ENCODE peak calls at places on chromosomes 7 and 10, in four cellular contexts. One of them, this sample, is unnamed.

GRCh38 chr7:55140221-55140980 is 121.6 kb downstream of the EGFR start:
- DNase-seq in RWPE1: peak
- DNase-seq in lower lobe of right lung: no peak
- DNase-seq in stomach: no peak
- DNase-seq in this sample: no peak

GRCh38 chr7:101823596-101823995 is 6.2 kb downstream of the CUX1 start:
- DNase-seq in lower lobe of right lung: no peak
- DNase-seq in stomach: no peak
- DNase-seq in RWPE1: no peak
- DNase-seq in this sample: no peak

GRCh38 chr7:127979728-127980126 is 51.5 kb downstream of the LRRC4 start:
- DNase-seq in stomach: no peak
- DNase-seq in lower lobe of right lung: no peak
- DNase-seq in RWPE1: no peak
- DNase-seq in this sample: no peak

GRCh38 chr7:113060100-113060499 is 26.5 kb downstream of the GPR85 start:
- DNase-seq in lower lobe of right lung: no peak
- DNase-seq in stomach: no peak
- DNase-seq in RWPE1: no peak
- DNase-seq in this sample: no peak

GRCh38 chr7:80707318-80707717 is 68.9 kb downstream of the CD36 start:
- DNase-seq in RWPE1: no peak
- DNase-seq in stomach: no peak
- DNase-seq in lower lobe of right lung: no peak
- DNase-seq in this sample: no peak

GRCh38 chr7:112414855-112415490 is 35.3 kb upstream of the IFRD1 start:
- DNase-seq in stomach: no peak
- DNase-seq in lower lobe of right lung: no peak
- DNase-seq in RWPE1: peak
- DNase-seq in this sample: no peak

GRCh38 chr7:149879801-149880738 is 6.3 kb downstream of the ATP6V0E2 start:
- DNase-seq in RWPE1: no peak
- DNase-seq in stomach: no peak
- DNase-seq in lower lobe of right lung: no peak
- DNase-seq in this sample: no peak

GRCh38 chr10:48748573-48748972 is 63.9 kb downstream of the WDFY4 start:
- DNase-seq in stomach: no peak
- DNase-seq in lower lobe of right lung: peak
- DNase-seq in RWPE1: no peak
- DNase-seq in this sample: no peak

GRCh38 chr10:43921478-43921877 is 272.8 kb upstream of the ZNF32 start:
- DNase-seq in lower lobe of right lung: no peak
- DNase-seq in stomach: no peak
- DNase-seq in RWPE1: no peak
- DNase-seq in this sample: no peak

GRCh38 chr7:113085781-113086390 is 741 bp downstream of the GPR85 start:
- DNase-seq in RWPE1: no peak
- DNase-seq in lower lobe of right lung: no peak
- DNase-seq in stomach: no peak
- DNase-seq in this sample: no peak

GRCh38 chr10:70602665-70603438 is at the start of gene PRF1:
- DNase-seq in stomach: peak
- DNase-seq in lower lobe of right lung: peak
- DNase-seq in RWPE1: no peak
- DNase-seq in this sample: peak

GRCh38 chr10:5014936-5015335 is 11.3 kb upstream of the AKR1C2 start:
- DNase-seq in lower lobe of right lung: no peak
- DNase-seq in stomach: no peak
- DNase-seq in RWPE1: no peak
- DNase-seq in this sample: no peak

DNA sequence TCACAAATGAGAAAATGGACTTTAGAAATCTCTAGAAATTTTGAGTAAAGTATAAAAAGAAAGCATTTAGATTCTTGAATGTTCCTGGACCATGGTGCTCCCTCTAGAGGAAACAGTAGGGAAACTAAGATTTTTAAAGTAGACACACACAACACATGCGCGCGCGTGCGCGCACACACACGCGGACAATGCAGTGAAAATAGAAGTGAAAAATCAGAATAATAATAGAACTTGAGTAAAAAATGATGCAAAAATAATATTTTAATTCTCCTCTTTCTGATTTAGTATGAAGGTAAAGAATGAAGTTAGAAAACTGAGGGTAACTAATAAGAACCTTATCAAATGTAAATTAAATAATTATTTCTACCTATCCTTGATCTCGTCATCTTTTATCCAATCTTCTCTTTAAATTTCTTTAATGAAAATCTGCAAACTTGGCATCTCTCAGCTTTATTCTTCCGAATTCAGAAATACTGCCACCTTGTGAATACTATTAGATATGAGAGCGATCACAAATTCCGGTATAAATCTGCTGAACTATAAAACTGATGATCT is 117.0 kb upstream of the AMPH start:
- DNase-seq in lower lobe of right lung: no peak
- DNase-seq in RWPE1: no peak
- DNase-seq in stomach: no peak
- DNase-seq in this sample: no peak
- TF ChIP-seq CTCF in lower lobe of right lung: no peak
- TF ChIP-seq CTCF in RWPE1: peak
- TF ChIP-seq CTCF in stomach: peak
- TF ChIP-seq CTCF in this sample: peak

GRCh38 chr7:33921216-33921938 is 16.0 kb downstream of the BMPER start:
- DNase-seq in lower lobe of right lung: no peak
- DNase-seq in RWPE1: no peak
- DNase-seq in stomach: peak
- DNase-seq in this sample: no peak

GRCh38 chr7:33922820-33923219 is 17.5 kb downstream of the BMPER start:
- DNase-seq in stomach: no peak
- DNase-seq in lower lobe of right lung: no peak
- DNase-seq in RWPE1: no peak
- DNase-seq in this sample: no peak

GRCh38 chr7:33918401-33919120 is 13.2 kb downstream of the BMPER start:
- DNase-seq in stomach: no peak
- DNase-seq in RWPE1: no peak
- DNase-seq in lower lobe of right lung: no peak
- DNase-seq in this sample: no peak

GRCh38 chr7:33926535-33926934 is 21.2 kb downstream of the BMPER start:
- DNase-seq in stomach: no peak
- DNase-seq in RWPE1: no peak
- DNase-seq in lower lobe of right lung: no peak
- DNase-seq in this sample: no peak

DNA sequence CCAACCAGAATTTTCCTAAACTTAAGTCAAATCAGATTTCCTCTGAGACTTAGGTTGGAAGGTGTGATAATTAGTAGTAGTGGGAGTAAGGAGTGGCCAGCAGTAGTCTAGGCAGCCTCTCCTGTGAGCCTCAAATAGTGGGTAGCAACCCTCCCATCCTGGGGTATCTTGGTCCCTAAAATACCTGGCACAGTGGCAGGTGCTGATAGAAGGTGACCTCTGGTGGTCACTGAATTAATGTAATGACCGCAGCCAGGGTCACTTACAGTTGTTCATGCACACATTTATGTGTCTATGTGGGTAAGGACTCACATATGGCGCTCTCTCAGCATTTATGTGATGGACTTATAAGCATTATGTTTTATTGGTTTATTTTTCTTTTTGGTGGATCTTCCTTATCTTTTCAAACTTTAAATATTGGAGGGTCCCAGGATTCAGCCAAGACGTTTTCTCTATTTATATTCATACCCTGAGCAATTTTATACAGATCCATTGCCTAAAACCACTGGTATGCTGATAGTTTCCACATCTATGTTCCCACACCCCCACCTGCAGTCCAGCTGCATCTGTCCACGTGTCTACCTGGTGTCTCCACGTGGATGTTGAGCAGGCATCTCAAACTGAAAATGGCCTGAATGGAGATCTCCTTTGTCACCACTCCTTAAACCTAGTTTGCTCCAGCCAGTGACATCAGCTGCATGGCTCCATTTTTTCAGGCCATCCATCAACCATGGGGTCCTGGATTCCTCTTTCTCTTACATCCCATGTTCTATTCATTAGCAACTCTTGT is 18.3 kb downstream of the BMPER start:
- DNase-seq in lower lobe of right lung: no peak
- DNase-seq in stomach: no peak
- DNase-seq in RWPE1: no peak
- DNase-seq in this sample: no peak
- TF ChIP-seq CTCF in lower lobe of right lung: no peak
- TF ChIP-seq CTCF in stomach: no peak
- TF ChIP-seq CTCF in RWPE1: no peak
- TF ChIP-seq CTCF in this sample: no peak

GRCh38 chr7:143891457-143891856 is 10.5 kb downstream of the TCAF1 start:
- DNase-seq in stomach: no peak
- DNase-seq in RWPE1: no peak
- DNase-seq in lower lobe of right lung: no peak
- DNase-seq in this sample: no peak

GRCh38 chr7:143889068-143889467 is 12.9 kb downstream of the TCAF1 start:
- DNase-seq in RWPE1: no peak
- DNase-seq in lower lobe of right lung: no peak
- DNase-seq in stomach: no peak
- DNase-seq in this sample: no peak

GRCh38 chr7:143896667-143897066 is 5.3 kb downstream of the TCAF1 start:
- DNase-seq in lower lobe of right lung: no peak
- DNase-seq in stomach: no peak
- DNase-seq in RWPE1: no peak
- DNase-seq in this sample: no peak

GRCh38 chr7:143890558-143890957 is 11.4 kb downstream of the TCAF1 start:
- DNase-seq in lower lobe of right lung: no peak
- DNase-seq in stomach: no peak
- DNase-seq in RWPE1: no peak
- DNase-seq in this sample: no peak

GRCh38 chr7:143892527-143893300 is 9.3 kb downstream of the TCAF1 start:
- DNase-seq in lower lobe of right lung: no peak
- DNase-seq in RWPE1: no peak
- DNase-seq in stomach: no peak
- DNase-seq in this sample: no peak
- TF ChIP-seq CTCF in lower lobe of right lung: peak
- TF ChIP-seq CTCF in RWPE1: no peak
- TF ChIP-seq CTCF in stomach: no peak
- TF ChIP-seq CTCF in this sample: peak

GRCh38 chr10:60441515-60441914 is 51.8 kb upstream of the ANK3 start:
- DNase-seq in lower lobe of right lung: no peak
- DNase-seq in RWPE1: peak
- DNase-seq in stomach: no peak
- DNase-seq in this sample: no peak
- TF ChIP-seq CTCF in lower lobe of right lung: no peak
- TF ChIP-seq CTCF in RWPE1: peak
- TF ChIP-seq CTCF in stomach: no peak
- TF ChIP-seq CTCF in this sample: peak

GRCh38 chr7:134318443-134318842 is 1.7 kb upstream of the SLC35B4 start:
- DNase-seq in lower lobe of right lung: no peak
- DNase-seq in RWPE1: no peak
- DNase-seq in stomach: no peak
- DNase-seq in this sample: no peak

GRCh38 chr7:134313543-134313942 is 3.2 kb downstream of the SLC35B4 start:
- DNase-seq in lower lobe of right lung: no peak
- DNase-seq in RWPE1: no peak
- DNase-seq in stomach: no peak
- DNase-seq in this sample: no peak

GRCh38 chr7:134317434-134317833 is 704 bp upstream of the SLC35B4 start:
- DNase-seq in stomach: no peak
- DNase-seq in lower lobe of right lung: no peak
- DNase-seq in RWPE1: peak
- DNase-seq in this sample: no peak

GRCh38 chr7:134315679-134316538 is 821 bp downstream of the SLC35B4 start:
- DNase-seq in RWPE1: peak
- DNase-seq in stomach: no peak
- DNase-seq in lower lobe of right lung: no peak
- DNase-seq in this sample: no peak

GRCh38 chr7:134316539-134317344 is at the start of gene SLC35B4:
- DNase-seq in stomach: peak
- DNase-seq in RWPE1: peak
- DNase-seq in lower lobe of right lung: peak
- DNase-seq in this sample: peak
- TF ChIP-seq CTCF in stomach: peak
- TF ChIP-seq CTCF in RWPE1: no peak
- TF ChIP-seq CTCF in lower lobe of right lung: peak
- TF ChIP-seq CTCF in this sample: peak

GRCh38 chr7:151927011-151927410 is 29.2 kb upstream of the GALNTL5 start:
- DNase-seq in RWPE1: no peak
- DNase-seq in stomach: no peak
- DNase-seq in lower lobe of right lung: no peak
- DNase-seq in this sample: no peak
- TF ChIP-seq CTCF in RWPE1: no peak
- TF ChIP-seq CTCF in stomach: no peak
- TF ChIP-seq CTCF in lower lobe of right lung: no peak
- TF ChIP-seq CTCF in this sample: no peak

DNA sequence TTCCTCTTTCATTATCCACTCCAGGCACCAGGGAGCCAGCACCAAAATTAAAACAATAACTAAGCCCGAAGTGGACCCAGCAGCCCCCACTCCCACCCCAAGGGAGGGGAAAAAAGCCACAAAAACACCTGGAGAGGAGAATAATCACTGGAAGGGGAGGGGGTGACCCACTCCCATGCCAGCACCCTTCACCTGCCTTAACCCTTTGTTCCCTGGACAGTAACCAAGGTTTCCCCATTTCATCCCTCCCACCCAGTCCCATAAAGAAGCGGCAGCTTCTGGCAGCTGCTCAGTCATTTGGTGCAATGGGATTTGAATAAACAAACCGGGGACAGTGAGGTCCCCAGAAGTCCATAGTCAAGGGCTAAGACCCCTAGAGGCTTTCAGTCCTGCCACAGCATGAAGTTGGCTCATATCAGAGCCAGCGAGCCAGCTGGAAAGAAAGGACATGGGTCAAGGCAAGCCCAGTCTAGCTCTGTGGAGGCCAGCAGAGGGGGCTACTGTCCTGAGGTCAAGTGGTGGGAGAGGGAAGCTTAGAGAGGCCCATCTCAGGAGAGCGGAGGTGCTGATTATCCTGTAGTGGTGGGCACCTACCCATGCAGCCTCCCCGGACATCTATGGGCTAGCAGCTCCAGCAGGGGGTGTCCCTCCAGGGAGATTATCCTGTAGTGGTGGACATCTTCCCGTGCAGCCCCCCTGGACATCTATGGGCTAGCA is 58.8 kb upstream of the LBX1 start:
- DNase-seq in lower lobe of right lung: no peak
- DNase-seq in RWPE1: no peak
- DNase-seq in stomach: no peak
- DNase-seq in this sample: no peak
- TF ChIP-seq CTCF in lower lobe of right lung: no peak
- TF ChIP-seq CTCF in RWPE1: no peak
- TF ChIP-seq CTCF in stomach: peak
- TF ChIP-seq CTCF in this sample: peak

DNA sequence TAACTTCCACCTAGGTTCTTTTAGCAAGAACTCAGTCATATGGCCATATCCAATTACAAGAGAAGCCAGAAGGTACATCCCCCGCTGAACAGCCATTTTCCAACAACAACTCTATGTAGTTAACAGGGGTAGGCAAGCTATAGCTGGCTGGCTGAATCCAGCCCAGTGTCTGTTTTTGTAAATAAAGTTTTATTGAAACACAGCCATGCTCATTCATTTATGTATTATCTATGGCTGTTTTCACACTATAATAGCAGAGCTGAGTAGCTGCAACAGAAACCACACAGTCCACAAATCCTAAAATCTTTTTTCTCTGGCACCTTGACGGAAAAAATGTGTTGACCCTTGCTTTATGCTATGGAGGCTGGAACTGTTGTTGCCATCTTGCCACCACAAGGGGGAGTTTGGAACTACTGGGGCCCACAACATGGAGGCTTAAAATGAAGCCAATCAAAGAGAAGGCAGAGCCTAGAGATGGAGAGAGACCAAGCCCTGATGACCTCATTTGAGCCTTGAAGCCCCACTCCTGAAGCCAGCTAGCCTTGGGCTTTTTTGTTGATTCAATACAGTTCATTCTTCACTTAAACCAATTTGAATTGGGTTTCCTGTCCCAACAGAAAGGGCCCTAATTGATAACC is 33.3 kb upstream of the XPNPEP1 start:
- DNase-seq in lower lobe of right lung: no peak
- DNase-seq in stomach: peak
- DNase-seq in RWPE1: peak
- DNase-seq in this sample: no peak
- TF ChIP-seq CTCF in lower lobe of right lung: peak
- TF ChIP-seq CTCF in stomach: peak
- TF ChIP-seq CTCF in RWPE1: peak
- TF ChIP-seq CTCF in this sample: peak

This sample was measured in type B pancreatic cell.